ENCODE peak calls at places on chromosomes 13 and 19, in six cellular contexts. One of them, this sample, is unnamed. For H3K36me3, the result is how much of the 10 kb centered on the place peaks cover.

GRCh38 chr19:42177686-42178019 is 39.8 kb downstream of the DEDD2 start:
- DNase-seq in Caco-2: no peak
- DNase-seq in BJ: no peak
- DNase-seq in OCI-LY7: no peak
- DNase-seq in brain microvascular endothelial cell: no peak
- DNase-seq in esophagus squamous epithelium: no peak
- DNase-seq in this sample: no peak

GRCh38 chr19:47438793-47439220 is 19.5 kb upstream of the MEIS3 start:
- DNase-seq in esophagus squamous epithelium: no peak
- DNase-seq in BJ: no peak
- DNase-seq in OCI-LY7: peak
- DNase-seq in brain microvascular endothelial cell: no peak
- DNase-seq in Caco-2: peak
- DNase-seq in this sample: no peak

GRCh38 chr19:58354478-58355030 is 1.3 kb upstream of the A1BG start:
- DNase-seq in esophagus squamous epithelium: no peak
- DNase-seq in Caco-2: no peak
- DNase-seq in OCI-LY7: no peak
- DNase-seq in brain microvascular endothelial cell: no peak
- DNase-seq in BJ: no peak
- DNase-seq in this sample: no peak

GRCh38 chr19:6041991-6042421 is 64.1 kb upstream of the RANBP3 start:
- DNase-seq in esophagus squamous epithelium: no peak
- DNase-seq in brain microvascular endothelial cell: no peak
- DNase-seq in Caco-2: no peak
- DNase-seq in OCI-LY7: peak
- DNase-seq in BJ: no peak
- DNase-seq in this sample: no peak

GRCh38 chr13:52786747-52787146 is 47.1 kb upstream of the CNMD start:
- DNase-seq in BJ: no peak
- DNase-seq in OCI-LY7: no peak
- DNase-seq in Caco-2: no peak
- DNase-seq in esophagus squamous epithelium: no peak
- DNase-seq in brain microvascular endothelial cell: no peak
- DNase-seq in this sample: no peak

GRCh38 chr19:50998061-50998460 is 3.3 kb downstream of the KLK8 start:
- DNase-seq in BJ: no peak
- DNase-seq in OCI-LY7: no peak
- DNase-seq in Caco-2: no peak
- DNase-seq in esophagus squamous epithelium: no peak
- DNase-seq in brain microvascular endothelial cell: no peak
- DNase-seq in this sample: no peak

GRCh38 chr13:44238011-44238421 is 135.6 kb upstream of the SERP2 start:
- DNase-seq in brain microvascular endothelial cell: no peak
- DNase-seq in OCI-LY7: no peak
- DNase-seq in Caco-2: no peak
- DNase-seq in BJ: peak
- DNase-seq in esophagus squamous epithelium: no peak
- DNase-seq in this sample: no peak

GRCh38 chr19:55578761-55579747 is 1.6 kb downstream of the ZNF579 start:
- DNase-seq in esophagus squamous epithelium: no peak
- DNase-seq in Caco-2: no peak
- DNase-seq in brain microvascular endothelial cell: no peak
- DNase-seq in BJ: no peak
- DNase-seq in OCI-LY7: no peak
- DNase-seq in this sample: no peak

GRCh38 chr19:54145541-54146158 is 8.1 kb downstream of the CNOT3 start:
- DNase-seq in esophagus squamous epithelium: no peak
- DNase-seq in OCI-LY7: no peak
- DNase-seq in BJ: no peak
- DNase-seq in Caco-2: no peak
- DNase-seq in brain microvascular endothelial cell: no peak
- DNase-seq in this sample: no peak

GRCh38 chr13:75621147-75621546 is 15.0 kb upstream of the LMO7 start:
- DNase-seq in OCI-LY7: no peak
- DNase-seq in esophagus squamous epithelium: no peak
- DNase-seq in Caco-2: no peak
- DNase-seq in BJ: peak
- DNase-seq in brain microvascular endothelial cell: peak
- DNase-seq in this sample: no peak

GRCh38 chr19:10104665-10105221 is 1.4 kb upstream of the PPAN start:
- DNase-seq in Caco-2: no peak
- DNase-seq in OCI-LY7: peak
- DNase-seq in esophagus squamous epithelium: no peak
- DNase-seq in brain microvascular endothelial cell: no peak
- DNase-seq in BJ: no peak
- DNase-seq in this sample: peak

GRCh38 chr13:75076476-75076875 is 405.5 kb downstream of the TBC1D4 start:
- DNase-seq in OCI-LY7: no peak
- DNase-seq in BJ: no peak
- DNase-seq in esophagus squamous epithelium: no peak
- DNase-seq in Caco-2: no peak
- DNase-seq in brain microvascular endothelial cell: no peak
- DNase-seq in this sample: no peak

GRCh38 chr13:46667687-46668281 is 114.8 kb downstream of the LRCH1 start:
- DNase-seq in esophagus squamous epithelium: no peak
- DNase-seq in OCI-LY7: peak
- DNase-seq in BJ: no peak
- DNase-seq in Caco-2: no peak
- DNase-seq in brain microvascular endothelial cell: no peak
- DNase-seq in this sample: no peak

GRCh38 chr13:98033277-98034247 is 80.1 kb downstream of the IPO5 start:
- DNase-seq in Caco-2: peak
- DNase-seq in BJ: no peak
- DNase-seq in OCI-LY7: no peak
- DNase-seq in esophagus squamous epithelium: no peak
- DNase-seq in brain microvascular endothelial cell: peak
- DNase-seq in this sample: no peak

GRCh38 chr13:30690282-30691188 is 44.8 kb upstream of the ALOX5AP start:
- DNase-seq in BJ: peak
- DNase-seq in brain microvascular endothelial cell: peak
- DNase-seq in esophagus squamous epithelium: no peak
- DNase-seq in OCI-LY7: peak
- DNase-seq in Caco-2: peak
- DNase-seq in this sample: peak

GRCh38 chr19:14354445-14354844 is 26.8 kb upstream of the ADGRE5 start:
- DNase-seq in OCI-LY7: peak
- DNase-seq in brain microvascular endothelial cell: no peak
- DNase-seq in esophagus squamous epithelium: no peak
- DNase-seq in Caco-2: no peak
- DNase-seq in BJ: no peak
- DNase-seq in this sample: no peak

GRCh38 chr13:109235901-109236300 is 550.5 kb downstream of the IRS2 start:
- DNase-seq in Caco-2: no peak
- DNase-seq in OCI-LY7: no peak
- DNase-seq in BJ: no peak
- DNase-seq in esophagus squamous epithelium: no peak
- DNase-seq in brain microvascular endothelial cell: no peak
- DNase-seq in this sample: no peak

GRCh38 chr19:35756373-35757230 is at the start of gene HSPB6:
- DNase-seq in OCI-LY7: no peak
- DNase-seq in esophagus squamous epithelium: no peak
- DNase-seq in Caco-2: no peak
- DNase-seq in brain microvascular endothelial cell: peak
- DNase-seq in BJ: no peak
- DNase-seq in this sample: no peak

GRCh38 chr13:20981370-20982095 is 79.0 kb upstream of the XPO4 start:
- DNase-seq in BJ: no peak
- DNase-seq in esophagus squamous epithelium: no peak
- DNase-seq in OCI-LY7: no peak
- DNase-seq in brain microvascular endothelial cell: no peak
- DNase-seq in Caco-2: no peak
- DNase-seq in this sample: no peak

GRCh38 chr19:36086326-36086725 is 24.6 kb upstream of the OVOL3 start:
- DNase-seq in esophagus squamous epithelium: no peak
- DNase-seq in BJ: no peak
- DNase-seq in brain microvascular endothelial cell: no peak
- DNase-seq in Caco-2: no peak
- DNase-seq in OCI-LY7: no peak
- DNase-seq in this sample: no peak

GRCh38 chr13:46345866-46346265 is 41.2 kb downstream of the RUBCNL start:
- DNase-seq in OCI-LY7: no peak
- DNase-seq in Caco-2: no peak
- DNase-seq in esophagus squamous epithelium: no peak
- DNase-seq in brain microvascular endothelial cell: no peak
- DNase-seq in BJ: no peak
- DNase-seq in this sample: no peak

DNA sequence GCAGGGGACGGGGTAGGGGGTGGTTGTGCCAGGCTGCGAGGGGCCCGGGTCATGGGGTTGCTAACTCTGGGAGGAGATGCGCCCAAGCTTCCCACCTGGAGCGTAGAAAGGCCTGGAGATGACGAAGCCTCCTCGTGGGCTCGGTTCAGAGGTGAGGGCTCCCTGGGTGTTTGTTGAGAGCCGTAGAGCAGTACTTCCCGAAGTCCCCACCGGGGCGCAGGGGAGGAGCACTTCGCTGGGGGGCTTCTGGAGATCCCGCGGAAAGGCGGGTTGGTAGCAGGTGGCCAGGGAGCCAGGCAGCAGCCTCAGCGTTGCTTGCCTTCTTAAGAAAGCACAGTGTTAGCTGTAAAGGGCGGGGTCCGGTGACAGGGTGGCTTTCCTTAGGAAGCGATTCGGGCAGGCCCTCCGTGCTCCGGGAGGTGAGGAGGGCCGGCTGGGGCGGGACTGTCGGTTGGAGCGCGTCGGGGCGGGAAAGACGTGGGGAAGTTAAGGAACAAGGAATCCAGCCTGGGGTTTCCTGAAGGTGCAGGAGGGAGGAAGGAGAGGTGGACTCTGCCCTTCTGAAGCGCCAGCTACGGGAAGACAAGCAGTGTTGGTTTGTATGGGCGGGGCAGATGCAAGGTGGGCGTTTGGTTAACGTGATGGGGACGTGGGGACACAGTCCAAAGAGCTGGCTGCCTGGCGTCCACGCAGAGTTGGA is 3.3 kb downstream of the VSTM2B start:
- DNase-seq in esophagus squamous epithelium: no peak
- DNase-seq in Caco-2: no peak
- DNase-seq in brain microvascular endothelial cell: no peak
- DNase-seq in BJ: no peak
- DNase-seq in OCI-LY7: no peak
- DNase-seq in this sample: no peak
- H3K4me3 ChIP-seq in esophagus squamous epithelium: no peak
- H3K4me3 ChIP-seq in Caco-2: no peak
- H3K4me3 ChIP-seq in brain microvascular endothelial cell: no peak
- H3K4me3 ChIP-seq in BJ: no peak
- H3K4me3 ChIP-seq in OCI-LY7: no peak
- H3K4me3 ChIP-seq in this sample: no peak

DNA sequence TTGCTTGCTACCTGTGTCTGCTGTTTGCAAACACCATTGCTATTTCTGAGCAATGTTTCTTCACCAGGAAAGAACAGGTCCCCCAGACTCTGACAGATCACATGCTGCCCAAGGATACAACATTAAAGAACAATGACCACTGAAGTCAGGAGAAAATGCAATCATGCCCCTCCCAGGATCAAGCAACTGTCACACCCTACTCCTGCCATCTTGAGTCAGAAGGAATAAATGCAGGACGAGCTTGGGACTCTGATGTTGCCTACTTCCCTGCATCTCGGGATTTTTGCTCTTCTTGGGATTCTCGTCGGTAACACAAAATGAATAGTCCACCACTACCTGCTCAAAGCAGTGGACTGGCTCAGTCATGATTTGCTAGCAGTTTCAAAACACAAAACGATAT is 490.6 kb downstream of the COG6 start:
- DNase-seq in Caco-2: no peak
- DNase-seq in OCI-LY7: peak
- DNase-seq in BJ: no peak
- DNase-seq in esophagus squamous epithelium: no peak
- DNase-seq in brain microvascular endothelial cell: no peak
- DNase-seq in this sample: no peak
- TF ChIP-seq CTCF in Caco-2: no peak
- TF ChIP-seq CTCF in OCI-LY7: peak
- TF ChIP-seq CTCF in BJ: no peak
- TF ChIP-seq CTCF in esophagus squamous epithelium: no peak
- TF ChIP-seq CTCF in brain microvascular endothelial cell: peak
- TF ChIP-seq CTCF in this sample: no peak

GRCh38 chr19:45805719-45806118 is 9.4 kb downstream of the RSPH6A start:
- DNase-seq in BJ: no peak
- DNase-seq in OCI-LY7: no peak
- DNase-seq in esophagus squamous epithelium: no peak
- DNase-seq in brain microvascular endothelial cell: no peak
- DNase-seq in Caco-2: no peak
- DNase-seq in this sample: no peak

GRCh38 chr19:45804959-45805230 is 10.2 kb downstream of the RSPH6A start:
- DNase-seq in Caco-2: no peak
- DNase-seq in esophagus squamous epithelium: no peak
- DNase-seq in OCI-LY7: no peak
- DNase-seq in brain microvascular endothelial cell: no peak
- DNase-seq in BJ: no peak
- DNase-seq in this sample: no peak

GRCh38 chr19:45801603-45802175 is 9.0 kb upstream of the DMWD start:
- DNase-seq in BJ: no peak
- DNase-seq in OCI-LY7: no peak
- DNase-seq in esophagus squamous epithelium: no peak
- DNase-seq in brain microvascular endothelial cell: no peak
- DNase-seq in Caco-2: no peak
- DNase-seq in this sample: no peak

GRCh38 chr19:45800009-45800553 is 7.4 kb upstream of the DMWD start:
- DNase-seq in esophagus squamous epithelium: no peak
- DNase-seq in OCI-LY7: no peak
- DNase-seq in Caco-2: no peak
- DNase-seq in brain microvascular endothelial cell: peak
- DNase-seq in BJ: no peak
- DNase-seq in this sample: peak

DNA sequence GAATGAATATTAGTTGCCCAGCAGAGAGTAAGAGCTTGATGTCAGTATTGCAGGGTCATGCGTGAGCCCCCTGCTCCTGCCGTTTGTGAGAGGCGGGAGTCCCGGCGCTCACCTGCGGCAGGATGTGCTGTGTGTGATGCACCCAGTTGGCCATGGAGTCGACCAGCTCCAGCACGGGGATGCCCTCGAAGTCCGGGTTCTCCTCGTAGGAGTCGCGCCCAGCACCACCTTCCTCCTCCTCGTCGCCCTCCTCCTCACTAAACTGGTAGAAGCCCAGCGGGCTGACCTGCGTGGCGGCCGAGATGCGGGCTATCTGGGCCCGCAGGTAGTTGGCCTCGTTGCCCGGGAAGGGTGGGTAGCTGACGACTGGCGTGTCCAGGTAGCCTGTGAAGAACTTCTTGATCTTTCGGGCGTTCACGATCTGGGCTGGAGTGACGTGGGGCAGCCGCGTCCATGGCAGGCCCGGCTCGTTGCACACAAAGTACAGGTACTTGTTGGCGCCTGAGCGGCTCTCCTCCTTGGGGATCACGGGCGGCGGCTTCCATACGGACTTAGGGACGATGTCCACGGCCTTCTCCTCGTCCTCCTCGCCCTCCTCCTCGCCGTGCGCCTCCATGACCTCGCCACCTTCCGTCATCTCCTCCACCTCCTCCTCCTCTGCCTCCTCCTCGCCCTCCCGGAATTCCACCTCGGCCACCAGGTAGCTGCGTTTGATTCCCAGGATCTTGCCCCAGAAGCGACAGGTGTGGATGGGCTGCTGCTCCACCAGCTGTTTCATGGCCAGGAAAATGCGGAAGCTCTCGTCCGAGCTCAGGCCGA is 10.8 kb downstream of the RSPH6A start:
- DNase-seq in OCI-LY7: no peak
- DNase-seq in Caco-2: no peak
- DNase-seq in esophagus squamous epithelium: no peak
- DNase-seq in BJ: no peak
- DNase-seq in brain microvascular endothelial cell: no peak
- DNase-seq in this sample: peak
- H3K36me3 ChIP-seq in OCI-LY7: under half
- H3K36me3 ChIP-seq in Caco-2: under half
- H3K36me3 ChIP-seq in esophagus squamous epithelium: under half
- H3K36me3 ChIP-seq in BJ: under half
- H3K36me3 ChIP-seq in brain microvascular endothelial cell: under half
- H3K36me3 ChIP-seq in this sample: under half

GRCh38 chr19:3178377-3178972 is at the start of gene S1PR4:
- DNase-seq in brain microvascular endothelial cell: no peak
- DNase-seq in esophagus squamous epithelium: no peak
- DNase-seq in Caco-2: no peak
- DNase-seq in OCI-LY7: peak
- DNase-seq in BJ: no peak
- DNase-seq in this sample: peak
- H3K4me3 ChIP-seq in brain microvascular endothelial cell: no peak
- H3K4me3 ChIP-seq in esophagus squamous epithelium: peak
- H3K4me3 ChIP-seq in Caco-2: no peak
- H3K4me3 ChIP-seq in OCI-LY7: peak
- H3K4me3 ChIP-seq in BJ: no peak
- H3K4me3 ChIP-seq in this sample: peak

This sample was measured in GM06990.